ENCODE peak calls at places on chromosomes 13 and 19, in four cellular contexts. O, F, R and A are unnamed samples.

GRCh38 chr13:98411617-98412310 is 165.1 kb downstream of the STK24 start:
- DNase-seq in O (no peak), F (no peak), R (no peak), A (no peak)

GRCh38 chr13:81488021-81488420 is 1147.1 kb upstream of the SPRY2 start:
- DNase-seq in O (no peak), F (no peak), R (no peak), A (no peak)

GRCh38 chr19:45767410-45767880 is 1.6 kb downstream of the SIX5 start:
- DNase-seq in O (peak), F (no peak), R (peak), A (no peak)

GRCh38 chr13:40026741-40027140 is 371.3 kb downstream of the COG6 start:
- DNase-seq in O (no peak), F (no peak), R (no peak), A (no peak)

GRCh38 chr19:38975861-38976271 is 324 bp upstream of the FBXO17 start:
- DNase-seq in O (peak), F (no peak), R (peak), A (peak)

GRCh38 chr19:12792048-12792852 is 964 bp downstream of the JUNB start:
- DNase-seq in O (peak), F (no peak), R (peak), A (no peak)

GRCh38 chr13:66659291-66660012 is 570.7 kb downstream of the PCDH9 start:
- DNase-seq in O (no peak), F (no peak), R (no peak), A (no peak)

GRCh38 chr19:4390017-4390861 is 10.1 kb downstream of the SH3GL1 start:
- DNase-seq in O (no peak), F (no peak), R (no peak), A (no peak)

GRCh38 chr19:10986301-10987127 is 25.7 kb downstream of the SMARCA4 start:
- DNase-seq in O (no peak), F (no peak), R (no peak), A (no peak)

GRCh38 chr13:111664060-111664459 is 343.6 kb downstream of the TEX29 start:
- DNase-seq in O (no peak), F (no peak), R (no peak), A (no peak)

GRCh38 chr13:75353786-75354193 is 128.2 kb downstream of the TBC1D4 start:
- DNase-seq in O (no peak), F (no peak), R (no peak), A (no peak)

GRCh38 chr13:41299316-41300094 is 11.6 kb upstream of the NAA16 start:
- DNase-seq in O (no peak), F (no peak), R (no peak), A (no peak)

GRCh38 chr19:13095393-13095784 is 7.3 kb downstream of the LYL1 start:
- DNase-seq in O (no peak), F (no peak), R (no peak), A (no peak)

GRCh38 chr13:74889321-74889720 is 592.6 kb downstream of the TBC1D4 start:
- DNase-seq in O (no peak), F (no peak), R (no peak), A (no peak)

GRCh38 chr19:4707956-4708650 is 15.5 kb downstream of the DPP9 start:
- DNase-seq in O (no peak), F (no peak), R (no peak), A (no peak)

GRCh38 chr19:40646564-40647254 is 43.7 kb downstream of the NUMBL start:
- DNase-seq in O (peak), F (no peak), R (no peak), A (no peak)

GRCh38 chr19:41219924-41220567 is 1.0 kb downstream of the AXL start:
- DNase-seq in O (peak), F (no peak), R (no peak), A (no peak)

GRCh38 chr19:289651-290538 is 1.3 kb downstream of the PLPP2 start:
- DNase-seq in O (peak), F (peak), R (peak), A (peak)

GRCh38 chr13:23322353-23323336 is 110.9 kb downstream of the SACS start:
- DNase-seq in O (no peak), F (no peak), R (no peak), A (no peak)

GRCh38 chr13:67139551-67139950 is 90.6 kb downstream of the PCDH9 start:
- DNase-seq in O (no peak), F (no peak), R (no peak), A (no peak)

GRCh38 chr19:5893907-5894703 is 9.5 kb downstream of the NDUFA11 start:
- DNase-seq in O (peak), F (no peak), R (no peak), A (no peak)

GRCh38 chr13:34044660-34045080 is 226.7 kb downstream of the RFC3 start:
- DNase-seq in O (no peak), F (peak), R (no peak), A (peak)

GRCh38 chr13:112859817-112860190 is 109.2 kb upstream of the MCF2L start:
- DNase-seq in O (no peak), F (no peak), R (no peak), A (no peak)

GRCh38 chr13:34127523-34127922 is 309.6 kb downstream of the RFC3 start:
- DNase-seq in O (no peak), F (no peak), R (no peak), A (no peak)

GRCh38 chr13:24505256-24505655 is 7.3 kb downstream of the PARP4 start:
- DNase-seq in O (no peak), F (no peak), R (no peak), A (no peak)

GRCh38 chr19:40802300-40803169 is 3.5 kb downstream of the EGLN2 start:
- DNase-seq in O (peak), F (no peak), R (no peak), A (no peak)

GRCh38 chr13:110232756-110233155 is 74.2 kb downstream of the COL4A1 start:
- DNase-seq in O (no peak), F (no peak), R (no peak), A (no peak)

GRCh38 chr13:62324842-62325241 is 909.2 kb upstream of the PCDH20 start:
- DNase-seq in O (no peak), F (no peak), R (no peak), A (no peak)

GRCh38 chr19:49148784-49149651 is 6.2 kb downstream of the HRC start:
- DNase-seq in O (peak), F (peak), R (peak), A (peak)

GRCh38 chr13:99686944-99687382 is 185.7 kb downstream of the TM9SF2 start:
- DNase-seq in O (no peak), F (no peak), R (no peak), A (no peak)

GRCh38 chr19:58009666-58010301 is 7.2 kb upstream of the ZNF606 start:
- DNase-seq in O (peak), F (no peak), R (no peak), A (no peak)

GRCh38 chr19:10815969-10816635 is 19.9 kb downstream of the TMED1 start:
- DNase-seq in O (no peak), F (no peak), R (no peak), A (no peak)

GRCh38 chr13:49517461-49517860 is 21.7 kb downstream of the PHF11 start:
- DNase-seq in O (no peak), F (no peak), R (peak), A (no peak)

GRCh38 chr13:102394158-102395053 is 7.4 kb downstream of the FGF14 start:
- DNase-seq in O (peak), F (no peak), R (no peak), A (peak)

GRCh38 chr13:89401209-89401810 is 1730.1 kb downstream of the SLITRK5 start:
- DNase-seq in O (no peak), F (no peak), R (no peak), A (no peak)

GRCh38 chr19:920051-920857 is 3.1 kb downstream of the KISS1R start:
- DNase-seq in O (no peak), F (no peak), R (no peak), A (no peak)

GRCh38 chr19:56350416-56351045 is 35.9 kb upstream of the ZSCAN5A start:
- DNase-seq in O (peak), F (peak), R (peak), A (peak)

GRCh38 chr13:77002590-77003190 is 10.8 kb downstream of the CLN5 start:
- DNase-seq in O (no peak), F (peak), R (peak), A (no peak)
- TF ChIP-seq TCF7L2 in O (no peak), F (no peak), R (no peak), A (no peak)

GRCh38 chr19:15332311-15332996 is at the start of gene BRD4:
- DNase-seq in O (peak), F (no peak), R (no peak), A (no peak)
- TF ChIP-seq TCF7L2 in O (no peak), F (no peak), R (no peak), A (no peak)

GRCh38 chr13:28204690-28205443 is 66.5 kb downstream of the PAN3 start:
- DNase-seq in O (no peak), F (no peak), R (peak), A (no peak)
- TF ChIP-seq TCF7L2 in O (no peak), F (no peak), R (no peak), A (no peak)

GRCh38 chr19:15367439-15367838 is 12.1 kb downstream of the AKAP8 start:
- DNase-seq in O (no peak), F (no peak), R (no peak), A (no peak)

GRCh38 chr19:15371119-15371518 is 8.5 kb downstream of the AKAP8 start:
- DNase-seq in O (no peak), F (no peak), R (no peak), A (no peak)

GRCh38 chr19:15368798-15369593 is 10.6 kb downstream of the AKAP8 start:
- DNase-seq in O (no peak), F (no peak), R (no peak), A (no peak)

GRCh38 chr19:15368051-15368632 is 11.4 kb downstream of the AKAP8 start:
- DNase-seq in O (no peak), F (no peak), R (no peak), A (no peak)

DNA sequence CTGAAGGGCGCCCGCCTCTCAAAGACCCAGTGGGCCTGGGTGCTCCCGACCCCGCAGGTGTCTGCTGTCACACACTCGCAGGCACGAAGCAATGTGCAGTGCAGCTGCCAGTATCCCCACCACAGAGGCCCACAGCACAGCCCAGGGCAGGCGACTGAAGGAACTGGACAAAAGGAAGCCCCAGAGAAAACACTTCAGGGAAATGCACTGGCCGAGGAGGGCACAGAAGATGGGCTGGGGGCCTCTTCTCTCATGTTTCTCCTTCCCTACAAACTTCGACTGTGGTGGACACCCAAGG is 10.0 kb downstream of the AKAP8 start:
- DNase-seq in O (no peak), F (no peak), R (no peak), A (no peak)
- TF ChIP-seq TCF7L2 in O (no peak), F (no peak), R (no peak), A (no peak)

GRCh38 chr13:32955881-32956594 is 60.2 kb upstream of the KL start:
- DNase-seq in O (no peak), F (no peak), R (no peak), A (no peak)

GRCh38 chr13:32961724-32962123 is 54.5 kb upstream of the KL start:
- DNase-seq in O (no peak), F (no peak), R (no peak), A (no peak)

GRCh38 chr13:32962342-32962741 is 53.9 kb upstream of the KL start:
- DNase-seq in O (no peak), F (no peak), R (no peak), A (no peak)

GRCh38 chr13:32951580-32951979 is 64.6 kb upstream of the KL start:
- DNase-seq in O (no peak), F (no peak), R (no peak), A (no peak)

GRCh38 chr13:32956595-32956933 is 59.7 kb upstream of the KL start:
- DNase-seq in O (no peak), F (no peak), R (no peak), A (no peak)
- TF ChIP-seq TCF7L2 in O (no peak), F (no peak), R (no peak), A (no peak)

DNA sequence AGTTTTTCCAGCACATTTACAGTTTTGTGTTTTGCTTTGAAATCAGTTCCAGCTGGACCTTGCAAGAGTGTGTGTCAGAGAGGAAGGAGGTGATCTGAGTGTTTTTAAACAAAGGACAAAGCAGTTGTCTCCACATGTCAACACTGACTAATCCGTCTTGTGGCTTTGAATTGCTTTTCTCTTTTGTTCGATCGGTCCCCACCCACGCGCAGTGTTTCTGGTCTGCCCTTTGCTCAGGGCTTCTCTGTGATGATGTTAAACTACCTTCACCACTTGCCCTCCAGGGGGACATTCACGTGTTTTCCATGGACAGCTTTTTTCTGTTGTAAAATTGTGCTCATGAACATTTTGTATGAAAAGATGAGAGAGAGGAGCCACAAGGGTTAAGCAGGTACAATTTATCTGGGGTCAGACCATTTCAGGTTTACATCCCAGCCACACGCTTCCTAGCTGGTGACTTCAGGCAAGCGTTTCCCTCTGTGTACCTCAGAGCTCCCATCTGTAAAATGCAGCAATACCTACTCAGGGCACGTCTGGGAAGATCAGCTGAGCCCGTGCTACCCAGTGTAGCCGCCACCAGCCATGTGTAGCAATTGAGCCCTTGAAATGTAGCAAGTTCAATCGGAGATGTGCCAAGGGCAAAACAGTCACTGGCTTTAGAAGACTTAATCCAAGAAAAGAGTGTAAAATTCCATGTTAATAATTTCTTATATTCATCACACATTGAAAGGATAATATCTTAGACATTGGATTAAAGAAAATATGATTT is 13.5 kb upstream of the PLA2G4C start:
- DNase-seq in O (no peak), F (peak), R (peak), A (no peak)
- TF ChIP-seq TCF7L2 in O (no peak), F (no peak), R (no peak), A (no peak)

GRCh38 chr13:51976890-51977289 is 34.4 kb downstream of the ATP7B start:
- DNase-seq in O (no peak), F (no peak), R (no peak), A (no peak)

GRCh38 chr13:51978836-51979556 is 32.3 kb downstream of the ATP7B start:
- DNase-seq in O (peak), F (no peak), R (peak), A (no peak)

GRCh38 chr13:51981355-51981754 is 29.9 kb downstream of the ATP7B start:
- DNase-seq in O (no peak), F (no peak), R (peak), A (no peak)

GRCh38 chr13:51977606-51978005 is 33.6 kb downstream of the ATP7B start:
- DNase-seq in O (no peak), F (no peak), R (no peak), A (no peak)

DNA sequence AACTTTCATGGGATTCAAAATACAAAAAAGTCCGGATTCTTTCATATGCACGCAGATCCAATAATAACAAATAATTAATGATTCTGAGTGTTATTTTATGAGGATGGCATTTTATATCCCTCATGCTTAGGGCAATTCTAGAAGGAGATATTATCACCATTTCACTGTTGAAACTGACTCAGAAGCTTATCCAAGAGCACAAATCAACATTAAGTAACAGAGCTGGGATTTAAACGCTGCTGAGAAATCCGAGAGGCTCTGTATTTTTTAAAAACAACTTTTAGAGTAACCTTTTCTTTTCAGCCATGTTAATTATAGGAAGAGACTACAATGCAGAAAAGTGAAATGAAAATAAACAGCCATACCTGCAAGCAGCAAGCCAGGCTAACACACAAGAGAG is 30.3 kb downstream of the ATP7B start:
- DNase-seq in O (no peak), F (no peak), R (no peak), A (no peak)
- TF ChIP-seq TCF7L2 in O (no peak), F (no peak), R (no peak), A (no peak)

DNA sequence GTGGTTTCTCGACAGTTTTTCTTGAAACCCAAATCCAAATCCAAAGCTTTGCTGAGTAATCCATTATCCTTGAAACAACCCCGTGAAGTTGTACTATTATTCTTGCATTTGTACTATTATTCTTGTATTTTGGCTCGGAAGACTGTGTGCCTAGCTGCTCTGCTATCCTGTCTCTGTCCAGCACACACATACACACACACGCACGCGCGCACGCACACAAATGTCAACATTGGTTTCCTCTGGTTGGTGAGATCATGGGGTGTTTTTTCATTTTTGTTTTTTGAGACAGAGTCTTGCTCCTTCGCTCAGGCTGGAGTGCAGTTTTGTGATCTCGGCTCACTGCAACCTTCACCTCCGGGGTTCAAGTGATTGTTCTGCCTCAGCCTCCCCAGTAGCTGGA is 14.9 kb upstream of the KLK4 start:
- DNase-seq in O (no peak), F (no peak), R (no peak), A (no peak)
- TF ChIP-seq TCF7L2 in O (no peak), F (no peak), R (no peak), A (no peak)

GRCh38 chr13:51347099-51347498 is 7.6 kb downstream of the SERPINE3 start:
- DNase-seq in O (no peak), F (no peak), R (no peak), A (no peak)

GRCh38 chr13:51346397-51346796 is 6.9 kb downstream of the SERPINE3 start:
- DNase-seq in O (no peak), F (no peak), R (no peak), A (no peak)

GRCh38 chr13:51348069-51348967 is 8.8 kb downstream of the SERPINE3 start:
- DNase-seq in O (no peak), F (no peak), R (no peak), A (no peak)

GRCh38 chr13:51349016-51349415 is 9.5 kb downstream of the SERPINE3 start:
- DNase-seq in O (no peak), F (no peak), R (no peak), A (no peak)
- TF ChIP-seq TCF7L2 in O (no peak), F (no peak), R (no peak), A (no peak)